ENCODE peak calls at places on chromosomes 16 and 17, in six cellular contexts. One of them, this sample, is unnamed.

GRCh38 chr16:49859139-49859947 is 3.4 kb upstream of the ZNF423 start:
- DNase-seq in suprapubic skin: no peak
- DNase-seq in Caki2: no peak
- DNase-seq in Daoy: peak; percentile 41
- DNase-seq in stimulated activated CD4-positive, alpha-beta T cell treated with anti-CD3 and anti-CD28 coated beads, Interleukin-4, amount 100 ng/mL, for 48 hours: no peak
- DNase-seq in HS-5: no peak
- DNase-seq in this sample: no peak

GRCh38 chr16:88503374-88503770 is 50.3 kb downstream of the ZFPM1 start:
- DNase-seq in suprapubic skin: no peak
- DNase-seq in Daoy: peak; percentile 46
- DNase-seq in HS-5: no peak
- DNase-seq in Caki2: no peak
- DNase-seq in stimulated activated CD4-positive, alpha-beta T cell treated with anti-CD3 and anti-CD28 coated beads, Interleukin-4, amount 100 ng/mL, for 48 hours: no peak
- DNase-seq in this sample: no peak

GRCh38 chr16:77599793-77600415 is 122.4 kb upstream of the NUDT7 start:
- DNase-seq in stimulated activated CD4-positive, alpha-beta T cell treated with anti-CD3 and anti-CD28 coated beads, Interleukin-4, amount 100 ng/mL, for 48 hours: no peak
- DNase-seq in Daoy: peak; percentile 29
- DNase-seq in Caki2: peak; percentile 19
- DNase-seq in HS-5: no peak
- DNase-seq in suprapubic skin: no peak
- DNase-seq in this sample: peak; percentile 21

GRCh38 chr17:55496094-55496881 is 15.0 kb downstream of the SMIM36 start:
- DNase-seq in Caki2: peak; percentile 29
- DNase-seq in HS-5: no peak
- DNase-seq in stimulated activated CD4-positive, alpha-beta T cell treated with anti-CD3 and anti-CD28 coated beads, Interleukin-4, amount 100 ng/mL, for 48 hours: no peak
- DNase-seq in suprapubic skin: no peak
- DNase-seq in Daoy: no peak
- DNase-seq in this sample: peak; percentile 83

GRCh38 chr17:74213897-74214386 is 571 bp downstream of the TTYH2 start:
- DNase-seq in Daoy: peak; percentile 31
- DNase-seq in stimulated activated CD4-positive, alpha-beta T cell treated with anti-CD3 and anti-CD28 coated beads, Interleukin-4, amount 100 ng/mL, for 48 hours: no peak
- DNase-seq in suprapubic skin: no peak
- DNase-seq in HS-5: no peak
- DNase-seq in Caki2: no peak
- DNase-seq in this sample: no peak

GRCh38 chr17:64159051-64159590 is 29.2 kb upstream of the ERN1 start:
- DNase-seq in stimulated activated CD4-positive, alpha-beta T cell treated with anti-CD3 and anti-CD28 coated beads, Interleukin-4, amount 100 ng/mL, for 48 hours: no peak
- DNase-seq in Caki2: no peak
- DNase-seq in HS-5: no peak
- DNase-seq in Daoy: no peak
- DNase-seq in suprapubic skin: peak; percentile 60
- DNase-seq in this sample: peak; percentile 13

GRCh38 chr17:27236710-27237315 is 57.1 kb upstream of the WSB1 start:
- DNase-seq in suprapubic skin: peak; percentile 83
- DNase-seq in stimulated activated CD4-positive, alpha-beta T cell treated with anti-CD3 and anti-CD28 coated beads, Interleukin-4, amount 100 ng/mL, for 48 hours: peak; percentile 77
- DNase-seq in Daoy: peak; percentile 56
- DNase-seq in Caki2: peak; percentile 49
- DNase-seq in HS-5: no peak
- DNase-seq in this sample: peak; percentile 75

GRCh38 chr17:77809814-77810213 is 148.7 kb upstream of the TNRC6C start:
- DNase-seq in suprapubic skin: no peak
- DNase-seq in stimulated activated CD4-positive, alpha-beta T cell treated with anti-CD3 and anti-CD28 coated beads, Interleukin-4, amount 100 ng/mL, for 48 hours: no peak
- DNase-seq in Daoy: no peak
- DNase-seq in HS-5: no peak
- DNase-seq in Caki2: no peak
- DNase-seq in this sample: no peak

GRCh38 chr16:2992383-2993081 is 12.3 kb upstream of the PKMYT1 start:
- DNase-seq in Caki2: no peak
- DNase-seq in suprapubic skin: no peak
- DNase-seq in Daoy: no peak
- DNase-seq in HS-5: no peak
- DNase-seq in stimulated activated CD4-positive, alpha-beta T cell treated with anti-CD3 and anti-CD28 coated beads, Interleukin-4, amount 100 ng/mL, for 48 hours: no peak
- DNase-seq in this sample: no peak

GRCh38 chr17:43945074-43945824 is 3.0 kb upstream of the PPY start:
- DNase-seq in stimulated activated CD4-positive, alpha-beta T cell treated with anti-CD3 and anti-CD28 coated beads, Interleukin-4, amount 100 ng/mL, for 48 hours: no peak
- DNase-seq in suprapubic skin: no peak
- DNase-seq in HS-5: no peak
- DNase-seq in Daoy: no peak
- DNase-seq in Caki2: no peak
- DNase-seq in this sample: peak; percentile 18

GRCh38 chr17:40647549-40648325 is at the start of gene SMARCE1:
- DNase-seq in HS-5: peak; percentile 42
- DNase-seq in Daoy: peak; percentile 84
- DNase-seq in stimulated activated CD4-positive, alpha-beta T cell treated with anti-CD3 and anti-CD28 coated beads, Interleukin-4, amount 100 ng/mL, for 48 hours: peak; percentile 53
- DNase-seq in suprapubic skin: peak; percentile 79
- DNase-seq in Caki2: peak; percentile 82
- DNase-seq in this sample: peak; percentile 28

GRCh38 chr17:20073056-20073979 is 64.2 kb downstream of the SPECC1 start:
- DNase-seq in suprapubic skin: no peak
- DNase-seq in Caki2: no peak
- DNase-seq in Daoy: peak; percentile 67
- DNase-seq in stimulated activated CD4-positive, alpha-beta T cell treated with anti-CD3 and anti-CD28 coated beads, Interleukin-4, amount 100 ng/mL, for 48 hours: no peak
- DNase-seq in HS-5: no peak
- DNase-seq in this sample: no peak

GRCh38 chr17:560379-560935 is 154.2 kb downstream of the VPS53 start:
- DNase-seq in Caki2: peak; percentile 18
- DNase-seq in suprapubic skin: no peak
- DNase-seq in HS-5: peak; percentile 49
- DNase-seq in Daoy: no peak
- DNase-seq in stimulated activated CD4-positive, alpha-beta T cell treated with anti-CD3 and anti-CD28 coated beads, Interleukin-4, amount 100 ng/mL, for 48 hours: no peak
- DNase-seq in this sample: no peak

GRCh38 chr17:16243811-16244567 is 27.0 kb downstream of the PIGL start:
- DNase-seq in HS-5: no peak
- DNase-seq in stimulated activated CD4-positive, alpha-beta T cell treated with anti-CD3 and anti-CD28 coated beads, Interleukin-4, amount 100 ng/mL, for 48 hours: no peak
- DNase-seq in Caki2: no peak
- DNase-seq in suprapubic skin: no peak
- DNase-seq in Daoy: no peak
- DNase-seq in this sample: no peak

GRCh38 chr16:70800306-70800705 is 652 bp downstream of the VAC14 start:
- DNase-seq in suprapubic skin: no peak
- DNase-seq in Caki2: no peak
- DNase-seq in Daoy: no peak
- DNase-seq in HS-5: no peak
- DNase-seq in stimulated activated CD4-positive, alpha-beta T cell treated with anti-CD3 and anti-CD28 coated beads, Interleukin-4, amount 100 ng/mL, for 48 hours: no peak
- DNase-seq in this sample: no peak

GRCh38 chr17:44607836-44608690 is 48.2 kb upstream of the MEIOC start:
- DNase-seq in stimulated activated CD4-positive, alpha-beta T cell treated with anti-CD3 and anti-CD28 coated beads, Interleukin-4, amount 100 ng/mL, for 48 hours: no peak
- DNase-seq in Caki2: no peak
- DNase-seq in HS-5: no peak
- DNase-seq in Daoy: peak; percentile 59
- DNase-seq in suprapubic skin: no peak
- DNase-seq in this sample: no peak

GRCh38 chr17:77631307-77631706 is 327.2 kb upstream of the TNRC6C start:
- DNase-seq in Caki2: no peak
- DNase-seq in Daoy: no peak
- DNase-seq in suprapubic skin: no peak
- DNase-seq in stimulated activated CD4-positive, alpha-beta T cell treated with anti-CD3 and anti-CD28 coated beads, Interleukin-4, amount 100 ng/mL, for 48 hours: no peak
- DNase-seq in HS-5: no peak
- DNase-seq in this sample: no peak

GRCh38 chr16:85851034-85851780 is 47.8 kb upstream of the IRF8 start:
- DNase-seq in HS-5: no peak
- DNase-seq in Daoy: no peak
- DNase-seq in stimulated activated CD4-positive, alpha-beta T cell treated with anti-CD3 and anti-CD28 coated beads, Interleukin-4, amount 100 ng/mL, for 48 hours: no peak
- DNase-seq in suprapubic skin: no peak
- DNase-seq in Caki2: no peak
- DNase-seq in this sample: no peak

GRCh38 chr16:84553873-84554399 is 49.5 kb upstream of the MEAK7 start:
- DNase-seq in suprapubic skin: no peak
- DNase-seq in HS-5: no peak
- DNase-seq in stimulated activated CD4-positive, alpha-beta T cell treated with anti-CD3 and anti-CD28 coated beads, Interleukin-4, amount 100 ng/mL, for 48 hours: no peak
- DNase-seq in Caki2: no peak
- DNase-seq in Daoy: no peak
- DNase-seq in this sample: no peak

GRCh38 chr16:4682616-4683254 is 10.6 kb upstream of the NUDT16L1 start:
- DNase-seq in Daoy: no peak
- DNase-seq in Caki2: peak; percentile 79
- DNase-seq in HS-5: no peak
- DNase-seq in stimulated activated CD4-positive, alpha-beta T cell treated with anti-CD3 and anti-CD28 coated beads, Interleukin-4, amount 100 ng/mL, for 48 hours: peak; percentile 55
- DNase-seq in suprapubic skin: no peak
- DNase-seq in this sample: peak; percentile 52

GRCh38 chr17:57518587-57519118 is 226.4 kb downstream of the CCDC182 start:
- DNase-seq in HS-5: no peak
- DNase-seq in stimulated activated CD4-positive, alpha-beta T cell treated with anti-CD3 and anti-CD28 coated beads, Interleukin-4, amount 100 ng/mL, for 48 hours: no peak
- DNase-seq in Caki2: peak; percentile 33
- DNase-seq in suprapubic skin: no peak
- DNase-seq in Daoy: no peak
- DNase-seq in this sample: no peak

GRCh38 chr16:75378616-75379015 is 54.7 kb downstream of the CFDP1 start:
- DNase-seq in stimulated activated CD4-positive, alpha-beta T cell treated with anti-CD3 and anti-CD28 coated beads, Interleukin-4, amount 100 ng/mL, for 48 hours: no peak
- DNase-seq in suprapubic skin: no peak
- DNase-seq in Caki2: no peak
- DNase-seq in HS-5: no peak
- DNase-seq in Daoy: no peak
- DNase-seq in this sample: no peak

GRCh38 chr17:50055055-50055425 is 870 bp upstream of the ITGA3 start:
- DNase-seq in HS-5: no peak
- DNase-seq in Daoy: peak; percentile 57
- DNase-seq in Caki2: peak; percentile 78
- DNase-seq in suprapubic skin: no peak
- DNase-seq in stimulated activated CD4-positive, alpha-beta T cell treated with anti-CD3 and anti-CD28 coated beads, Interleukin-4, amount 100 ng/mL, for 48 hours: no peak
- DNase-seq in this sample: peak; percentile 87

GRCh38 chr17:35486920-35487727 is 38.6 kb upstream of the SLFN13 start:
- DNase-seq in stimulated activated CD4-positive, alpha-beta T cell treated with anti-CD3 and anti-CD28 coated beads, Interleukin-4, amount 100 ng/mL, for 48 hours: peak; percentile 82
- DNase-seq in Daoy: peak; percentile 75
- DNase-seq in Caki2: no peak
- DNase-seq in suprapubic skin: peak; percentile 75
- DNase-seq in HS-5: peak; percentile 5
- DNase-seq in this sample: peak; percentile 67

GRCh38 chr17:36934759-36935630 is 2.3 kb upstream of the LHX1 start:
- DNase-seq in HS-5: no peak
- DNase-seq in Caki2: no peak
- DNase-seq in Daoy: peak; percentile 76
- DNase-seq in suprapubic skin: no peak
- DNase-seq in stimulated activated CD4-positive, alpha-beta T cell treated with anti-CD3 and anti-CD28 coated beads, Interleukin-4, amount 100 ng/mL, for 48 hours: no peak
- DNase-seq in this sample: no peak

GRCh38 chr16:7745321-7745720 is 412.7 kb downstream of the RBFOX1 start:
- DNase-seq in Daoy: no peak
- DNase-seq in HS-5: no peak
- DNase-seq in stimulated activated CD4-positive, alpha-beta T cell treated with anti-CD3 and anti-CD28 coated beads, Interleukin-4, amount 100 ng/mL, for 48 hours: no peak
- DNase-seq in Caki2: no peak
- DNase-seq in suprapubic skin: no peak
- DNase-seq in this sample: no peak

GRCh38 chr17:57120814-57121213 is 35.8 kb downstream of the AKAP1 start:
- DNase-seq in Caki2: no peak
- DNase-seq in Daoy: no peak
- DNase-seq in suprapubic skin: no peak
- DNase-seq in stimulated activated CD4-positive, alpha-beta T cell treated with anti-CD3 and anti-CD28 coated beads, Interleukin-4, amount 100 ng/mL, for 48 hours: no peak
- DNase-seq in HS-5: no peak
- DNase-seq in this sample: no peak

GRCh38 chr16:14364386-14365199 is 265.5 kb downstream of the PARN start:
- DNase-seq in stimulated activated CD4-positive, alpha-beta T cell treated with anti-CD3 and anti-CD28 coated beads, Interleukin-4, amount 100 ng/mL, for 48 hours: no peak
- DNase-seq in suprapubic skin: no peak
- DNase-seq in Caki2: peak; percentile 99
- DNase-seq in HS-5: peak; percentile 93
- DNase-seq in Daoy: peak; percentile 90
- DNase-seq in this sample: peak; percentile 94

GRCh38 chr16:11389631-11390565 is 44.6 kb downstream of the RMI2 start:
- DNase-seq in stimulated activated CD4-positive, alpha-beta T cell treated with anti-CD3 and anti-CD28 coated beads, Interleukin-4, amount 100 ng/mL, for 48 hours: no peak
- DNase-seq in suprapubic skin: peak; percentile 58
- DNase-seq in Caki2: no peak
- DNase-seq in HS-5: no peak
- DNase-seq in Daoy: no peak
- DNase-seq in this sample: no peak

GRCh38 chr17:47239663-47240374 is 13.8 kb upstream of the ITGB3 start:
- DNase-seq in HS-5: peak; percentile 100
- DNase-seq in Caki2: peak; percentile 97
- DNase-seq in stimulated activated CD4-positive, alpha-beta T cell treated with anti-CD3 and anti-CD28 coated beads, Interleukin-4, amount 100 ng/mL, for 48 hours: no peak
- DNase-seq in Daoy: peak; percentile 99
- DNase-seq in suprapubic skin: peak; percentile 93
- DNase-seq in this sample: peak; percentile 100

GRCh38 chr17:72116692-72117469 is 3.9 kb upstream of the SOX9 start:
- DNase-seq in Caki2: no peak
- DNase-seq in Daoy: peak; percentile 19
- DNase-seq in stimulated activated CD4-positive, alpha-beta T cell treated with anti-CD3 and anti-CD28 coated beads, Interleukin-4, amount 100 ng/mL, for 48 hours: no peak
- DNase-seq in suprapubic skin: no peak
- DNase-seq in HS-5: no peak
- DNase-seq in this sample: no peak

GRCh38 chr17:56583772-56584171 is 9.7 kb upstream of the NOG start:
- DNase-seq in suprapubic skin: no peak
- DNase-seq in HS-5: no peak
- DNase-seq in Daoy: no peak
- DNase-seq in stimulated activated CD4-positive, alpha-beta T cell treated with anti-CD3 and anti-CD28 coated beads, Interleukin-4, amount 100 ng/mL, for 48 hours: no peak
- DNase-seq in Caki2: no peak
- DNase-seq in this sample: no peak

GRCh38 chr16:12703935-12704334 is 99.8 kb downstream of the CPPED1 start:
- DNase-seq in Caki2: no peak
- DNase-seq in suprapubic skin: no peak
- DNase-seq in Daoy: peak; percentile 49
- DNase-seq in stimulated activated CD4-positive, alpha-beta T cell treated with anti-CD3 and anti-CD28 coated beads, Interleukin-4, amount 100 ng/mL, for 48 hours: no peak
- DNase-seq in HS-5: peak; percentile 22
- DNase-seq in this sample: peak; percentile 6

GRCh38 chr16:967546-968295 is 3.1 kb downstream of the LMF1 start:
- DNase-seq in stimulated activated CD4-positive, alpha-beta T cell treated with anti-CD3 and anti-CD28 coated beads, Interleukin-4, amount 100 ng/mL, for 48 hours: no peak
- DNase-seq in Daoy: no peak
- DNase-seq in HS-5: no peak
- DNase-seq in suprapubic skin: peak; percentile 60
- DNase-seq in Caki2: no peak
- DNase-seq in this sample: no peak